ENCODE peak calls at places on chromosomes 4 and X, in six cellular contexts. D, Z, C, S, N and V are unnamed samples.

GRCh38 chr4:6272863-6273660 is 3.4 kb downstream of the WFS1 start:
- DNase-seq in D (no peak), Z (no peak), C (no peak), S (no peak), N (peak), V (no peak)

GRCh38 chr4:15651682-15652081 is 3.5 kb downstream of the FBXL5 start:
- DNase-seq in D (no peak), Z (no peak), C (no peak), S (no peak), N (peak), V (no peak)

GRCh38 chr4:61723492-61723891 is 523.4 kb downstream of the ADGRL3 start:
- DNase-seq in D (peak), Z (no peak), C (no peak), S (no peak), N (no peak), V (no peak)

GRCh38 chr4:3683077-3683743 is 83.0 kb upstream of the ADRA2C start:
- DNase-seq in D (no peak), Z (no peak), C (no peak), S (no peak), N (no peak), V (no peak)

GRCh38 chr4:21709761-21710160 is 238.8 kb downstream of the KCNIP4 start:
- DNase-seq in D (no peak), Z (no peak), C (no peak), S (no peak), N (no peak), V (no peak)

GRCh38 chrX:134162032-134162431 is 75.0 kb upstream of the CCDC160 start:
- DNase-seq in D (no peak), Z (no peak), C (no peak), S (no peak), N (no peak), V (no peak)

GRCh38 chrX:44105228-44105913 is 132.2 kb upstream of the NDP start:
- DNase-seq in D (no peak), Z (no peak), C (no peak), S (no peak), N (no peak), V (no peak)

GRCh38 chr4:77418333-77418732 is 187.3 kb upstream of the CXCL13 start:
- DNase-seq in D (no peak), Z (no peak), C (peak), S (peak), N (peak), V (no peak)

GRCh38 chr4:89334830-89335229 is 27.2 kb upstream of the GPRIN3 start:
- DNase-seq in D (no peak), Z (no peak), C (peak), S (no peak), N (no peak), V (no peak)

GRCh38 chr4:121397434-121397833 is 16.6 kb upstream of the QRFPR start:
- DNase-seq in D (no peak), Z (no peak), C (no peak), S (no peak), N (no peak), V (no peak)

GRCh38 chr4:89438102-89438831 is 130.7 kb upstream of the GPRIN3 start:
- DNase-seq in D (no peak), Z (no peak), C (peak), S (peak), N (peak), V (no peak)

GRCh38 chr4:68874507-68874906 is 58.7 kb downstream of the UGT2B10 start:
- DNase-seq in D (no peak), Z (no peak), C (no peak), S (no peak), N (peak), V (no peak)